ENCODE peak calls at places on chromosomes 4 and X, in ten cellular contexts. V is left lung, J is breast epithelium, K is endodermal cell, S is aorta, B is A549, N is uterus, F is body of pancreas, O is transverse colon, Q is psoas muscle. R is an unnamed sample.

GRCh38 chr4:140637836-140638235 is 69.1 kb upstream of the UCP1 start:
- DNase-seq in J (no peak), Q (no peak), S (no peak), V (no peak), N (no peak), B (peak; percentile 24), O (peak; percentile 35), K (peak; percentile 81), F (no peak), R (no peak)

GRCh38 chrX:8430444-8430843 is 34.2 kb upstream of the VCX3B start:
- DNase-seq in N (no peak), F (no peak), B (no peak), K (no peak), S (no peak), J (no peak), Q (no peak), O (no peak), V (no peak), R (no peak)

GRCh38 chr4:125111352-125111751 is 203.4 kb upstream of the FAT4 start:
- DNase-seq in Q (no peak), O (no peak), B (no peak), V (no peak), F (no peak), J (no peak), S (no peak), K (no peak), N (no peak), R (no peak)

GRCh38 chr4:110508827-110509446 is 33.0 kb downstream of the ENPEP start:
- DNase-seq in F (no peak), N (no peak), B (no peak), J (no peak), K (no peak), V (no peak), O (no peak), Q (no peak), S (no peak), R (no peak)

GRCh38 chrX:138986235-138986634 is 274.7 kb upstream of the FGF13 start:
- DNase-seq in J (no peak), O (no peak), F (no peak), V (no peak), K (no peak), S (no peak), N (no peak), B (no peak), Q (no peak), R (no peak)

GRCh38 chr4:157804169-157804543 is 368.7 kb downstream of the GASK1B start:
- DNase-seq in J (no peak), Q (no peak), K (no peak), S (no peak), O (no peak), N (no peak), F (no peak), B (no peak), V (no peak), R (no peak)

GRCh38 chr4:182188622-182189021 is 54.6 kb upstream of the TENM3 start:
- DNase-seq in V (no peak), Q (no peak), B (no peak), N (no peak), S (no peak), O (no peak), F (no peak), K (no peak), J (no peak), R (peak; percentile 66)

GRCh38 chrX:24607616-24608015 is 39.5 kb downstream of the PCYT1B start:
- DNase-seq in S (no peak), V (no peak), J (no peak), B (no peak), F (no peak), Q (no peak), N (no peak), O (no peak), K (no peak), R (no peak)

GRCh38 chrX:107730298-107730655 is 45.3 kb downstream of the TSC22D3 start:
- DNase-seq in S (peak; percentile 24), J (no peak), N (no peak), Q (peak; percentile 10), B (no peak), K (no peak), F (no peak), V (no peak), O (no peak), R (no peak)

GRCh38 chrX:7779644-7780043 is 63.3 kb upstream of the VCX start:
- DNase-seq in F (no peak), V (no peak), Q (no peak), B (no peak), N (no peak), K (no peak), J (no peak), S (no peak), O (no peak), R (no peak)

GRCh38 chrX:119790977-119791436 is 423 bp downstream of the RPL39 start:
- DNase-seq in V (no peak), O (peak; percentile 27), K (peak; percentile 47), S (peak; percentile 74), N (no peak), J (peak; percentile 18), B (no peak), F (no peak), Q (no peak), R (no peak)

GRCh38 chr4:119738901-119739300 is 110.3 kb upstream of the PDE5A start:
- DNase-seq in B (no peak), K (no peak), V (no peak), O (no peak), N (no peak), F (no peak), S (no peak), Q (no peak), J (no peak), R (no peak)

GRCh38 chrX:107827852-107828251 is 2.2 kb downstream of the MID2 start:
- DNase-seq in J (no peak), S (no peak), V (no peak), O (no peak), F (no peak), B (no peak), Q (no peak), N (no peak), K (no peak), R (no peak)

GRCh38 chr4:40713798-40714197 is 36.0 kb upstream of the NSUN7 start:
- DNase-seq in V (no peak), Q (no peak), B (no peak), O (no peak), S (no peak), N (no peak), F (no peak), J (no peak), K (no peak), R (no peak)

GRCh38 chr4:71765349-71765748 is 18.5 kb downstream of the GC start:
- DNase-seq in B (no peak), J (no peak), S (no peak), Q (no peak), N (no peak), O (no peak), F (no peak), V (no peak), K (no peak), R (peak; percentile 0)

GRCh38 chr4:137533855-137534254 is 1.6 kb upstream of the PCDH18 start:
- DNase-seq in O (no peak), V (no peak), J (no peak), F (no peak), S (no peak), Q (no peak), K (no peak), B (no peak), N (no peak), R (no peak)
- H3K4me3 ChIP-seq in O (no peak overlapping the region), V (no peak overlapping the region), J (peak overlapping the region; percentile 76), F (no peak overlapping the region), S (no peak overlapping the region), Q (peak overlapping the region; percentile 65), K (no peak overlapping the region), B (no peak overlapping the region), N (peak overlapping the region; percentile 60), R (peak overlapping the region; percentile 16)

GRCh38 chr4:90163872-90164271 is 36.7 kb downstream of the CCSER1 start:
- DNase-seq in F (no peak), J (no peak), S (no peak), O (no peak), B (no peak), K (no peak), Q (no peak), V (no peak), N (no peak), R (no peak)

DNA sequence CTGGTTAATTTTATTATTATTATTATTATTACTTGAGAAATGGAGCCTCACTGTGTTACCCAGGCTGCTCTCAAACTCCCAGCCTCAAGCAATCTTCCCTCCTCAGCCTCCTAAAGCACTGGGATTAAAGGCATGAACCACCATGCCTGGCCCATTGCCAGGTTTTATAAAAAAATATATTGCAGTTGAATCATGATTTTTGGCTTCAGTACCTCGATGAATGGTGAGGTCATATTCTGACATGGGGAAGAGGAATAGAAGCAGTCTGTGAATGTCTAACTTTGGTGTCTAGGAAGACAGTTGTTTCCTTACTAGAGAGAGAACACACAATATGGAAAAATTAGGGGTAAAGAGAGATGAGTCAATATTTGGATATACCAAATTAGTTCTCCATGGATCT is 32.0 kb downstream of the CCSER1 start:
- DNase-seq in K (no peak), F (no peak), B (no peak), V (no peak), Q (no peak), N (no peak), J (no peak), S (no peak), O (no peak), R (no peak)
- H3K4me3 ChIP-seq in K (no peak overlapping the region), F (no peak overlapping the region), B (no peak overlapping the region), V (no peak overlapping the region), Q (no peak overlapping the region), N (no peak overlapping the region), J (no peak overlapping the region), S (no peak overlapping the region), O (no peak overlapping the region), R (no peak overlapping the region)

GRCh38 chrX:72254835-72255234 is 16.0 kb upstream of the ERCC6L start:
- DNase-seq in N (no peak), B (no peak), K (no peak), V (no peak), O (no peak), J (no peak), Q (no peak), F (no peak), S (no peak), R (no peak)
- H3K4me3 ChIP-seq in N (no peak overlapping the region), B (no peak overlapping the region), K (no peak overlapping the region), V (no peak overlapping the region), O (no peak overlapping the region), J (no peak overlapping the region), Q (no peak overlapping the region), F (no peak overlapping the region), S (no peak overlapping the region), R (no peak overlapping the region)

DNA sequence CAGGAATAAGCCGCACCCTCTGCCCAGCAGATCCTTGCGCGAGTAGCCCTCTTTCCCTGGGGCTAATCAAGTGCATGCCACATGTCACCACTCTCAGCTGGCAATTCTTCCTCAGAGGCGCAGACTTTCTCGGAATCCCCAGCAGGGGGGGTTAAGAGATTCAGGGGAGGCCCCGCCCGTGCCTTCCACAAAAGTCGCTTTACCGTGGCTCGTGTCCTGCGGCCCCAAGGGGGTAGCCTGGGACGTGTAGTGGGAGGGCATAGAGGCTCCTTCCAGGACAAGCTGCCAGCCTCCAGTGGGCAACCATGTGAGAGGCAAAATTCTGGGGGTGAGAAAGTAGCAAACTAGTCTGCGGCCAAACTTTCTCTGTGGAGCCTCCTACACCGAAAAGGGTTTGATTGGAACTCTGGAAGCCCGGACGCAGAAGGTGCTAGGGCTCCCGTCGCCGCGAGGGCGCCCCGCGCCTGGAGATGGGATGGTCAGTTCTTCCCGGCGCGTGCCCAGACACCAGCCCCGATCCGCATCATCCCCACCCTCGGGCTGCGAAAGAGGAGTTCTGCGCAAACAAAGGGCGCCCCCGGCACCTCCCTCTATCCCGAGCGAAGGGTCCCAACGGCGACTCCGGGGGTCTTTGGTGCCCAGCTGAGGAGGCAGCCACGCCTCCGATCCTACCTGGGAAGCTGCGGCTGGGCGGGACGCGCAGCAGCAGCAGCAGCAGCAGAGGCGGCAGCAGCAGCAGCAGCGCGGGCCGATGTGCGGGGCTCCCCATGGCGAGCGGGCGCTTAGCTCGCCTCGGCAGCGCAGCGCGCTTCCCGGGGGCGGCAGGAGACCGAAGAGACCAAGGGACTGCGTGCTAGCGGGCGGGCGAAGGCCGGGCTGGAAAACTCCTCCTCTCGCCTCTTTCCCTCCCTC is at the start of gene SRPX:
- DNase-seq in K (peak; percentile 76), Q (peak; percentile 57), F (peak; percentile 25), S (peak; percentile 79), B (peak; percentile 21), J (no peak), N (peak; percentile 15), O (peak; percentile 27), V (peak; percentile 41), R (no peak)
- H3K4me3 ChIP-seq in K (peak within 1 kb of the TSS; percentile 78), Q (peak within 1 kb of the TSS; percentile 59), F (no peak within 1 kb of the TSS), S (peak within 1 kb of the TSS; percentile 93), B (peak within 1 kb of the TSS; percentile 45), J (peak within 1 kb of the TSS; percentile 73), N (peak within 1 kb of the TSS; percentile 37), O (peak within 1 kb of the TSS; percentile 2), V (peak within 1 kb of the TSS; percentile 14), R (peak within 1 kb of the TSS; percentile 70)

R was measured in skeletal muscle cell.